ENCODE peak calls at places on chromosome 1, in nine cellular contexts. H is IMR-90; X is sigmoid colon; I is CD8-positive, alpha-beta T cell; J is pancreas; A is mammary epithelial cell; U is endothelial cell of umbilical vein; M is OCI-LY7; Y is PC-9. Z is an unnamed sample. For H3K4me1, the result is how much of the 10 kb centered on the place peaks cover.

GRCh38 chr1:68327414-68327813 is 95.1 kb upstream of the WLS start:
- DNase-seq in H (peak), X (no peak), I (no peak), J (no peak), A (peak), U (peak), M (no peak), Y (no peak), Z (no peak)

GRCh38 chr1:207838156-207839082 is 72.5 kb downstream of the CD34 start:
- DNase-seq in H (no peak), X (peak), I (no peak), J (no peak), A (no peak), U (no peak), M (no peak), Y (no peak), Z (no peak)

GRCh38 chr1:88022507-88022906 is 661.6 kb upstream of the PKN2 start:
- DNase-seq in H (no peak), X (no peak), I (no peak), J (no peak), A (no peak), U (no peak), M (no peak), Y (no peak), Z (no peak)

GRCh38 chr1:8625480-8625879 is 192.0 kb downstream of the RERE start:
- DNase-seq in H (no peak), X (no peak), I (no peak), J (no peak), A (no peak), U (no peak), M (no peak), Y (no peak), Z (no peak)

GRCh38 chr1:200302192-200302892 is 107.5 kb downstream of the ZNF281 start:
- DNase-seq in H (peak), X (no peak), I (peak), J (peak), A (peak), U (peak), M (peak), Y (peak), Z (peak)

GRCh38 chr1:2541619-2542246 is 11.7 kb upstream of the HES5 start:
- DNase-seq in H (no peak), X (no peak), I (no peak), J (no peak), A (no peak), U (no peak), M (no peak), Y (peak), Z (no peak)

GRCh38 chr1:16122916-16123315 is 33.0 kb downstream of the EPHA2 start:
- DNase-seq in H (peak), X (peak), I (peak), J (no peak), A (peak), U (no peak), M (no peak), Y (no peak), Z (no peak)

GRCh38 chr1:111826278-111826677 is 70.6 kb downstream of the DDX20 start:
- DNase-seq in H (no peak), X (no peak), I (no peak), J (no peak), A (no peak), U (no peak), M (no peak), Y (no peak), Z (no peak)

GRCh38 chr1:77832889-77833288 is 53.4 kb downstream of the MIGA1 start:
- DNase-seq in H (peak), X (no peak), I (no peak), J (no peak), A (peak), U (peak), M (no peak), Y (no peak), Z (no peak)

GRCh38 chr1:53617382-53618217 is 121.4 kb downstream of the GLIS1 start:
- DNase-seq in H (peak), X (peak), I (no peak), J (peak), A (no peak), U (no peak), M (no peak), Y (no peak), Z (no peak)

GRCh38 chr1:203796223-203796747 is 862 bp downstream of the ZBED6 start:
- DNase-seq in H (peak), X (no peak), I (peak), J (peak), A (peak), U (peak), M (no peak), Y (peak), Z (no peak)

GRCh38 chr1:202084791-202085681 is 37.7 kb upstream of the GPR37L1 start:
- DNase-seq in H (no peak), X (no peak), I (no peak), J (no peak), A (peak), U (no peak), M (no peak), Y (peak), Z (peak)

GRCh38 chr1:3529099-3529729 is 74.7 kb downstream of the ARHGEF16 start:
- DNase-seq in H (no peak), X (no peak), I (no peak), J (peak), A (no peak), U (no peak), M (no peak), Y (no peak), Z (no peak)

GRCh38 chr1:115457295-115457694 is 119.2 kb upstream of the NGF start:
- DNase-seq in H (no peak), X (no peak), I (no peak), J (no peak), A (no peak), U (no peak), M (no peak), Y (no peak), Z (no peak)

GRCh38 chr1:226405411-226405988 is 2.4 kb downstream of the PARP1 start:
- DNase-seq in H (no peak), X (no peak), I (peak), J (no peak), A (no peak), U (no peak), M (peak), Y (no peak), Z (no peak)

GRCh38 chr1:226404904-226405222 is 3.0 kb downstream of the PARP1 start:
- DNase-seq in H (no peak), X (no peak), I (no peak), J (no peak), A (no peak), U (no peak), M (no peak), Y (no peak), Z (no peak)

GRCh38 chr1:226407497-226408284 is at the start of gene PARP1:
- DNase-seq in H (peak), X (peak), I (peak), J (peak), A (peak), U (peak), M (peak), Y (peak), Z (peak)

GRCh38 chr1:226407199-226407496 is 745 bp downstream of the PARP1 start:
- DNase-seq in H (no peak), X (no peak), I (no peak), J (no peak), A (no peak), U (no peak), M (no peak), Y (no peak), Z (no peak)

DNA sequence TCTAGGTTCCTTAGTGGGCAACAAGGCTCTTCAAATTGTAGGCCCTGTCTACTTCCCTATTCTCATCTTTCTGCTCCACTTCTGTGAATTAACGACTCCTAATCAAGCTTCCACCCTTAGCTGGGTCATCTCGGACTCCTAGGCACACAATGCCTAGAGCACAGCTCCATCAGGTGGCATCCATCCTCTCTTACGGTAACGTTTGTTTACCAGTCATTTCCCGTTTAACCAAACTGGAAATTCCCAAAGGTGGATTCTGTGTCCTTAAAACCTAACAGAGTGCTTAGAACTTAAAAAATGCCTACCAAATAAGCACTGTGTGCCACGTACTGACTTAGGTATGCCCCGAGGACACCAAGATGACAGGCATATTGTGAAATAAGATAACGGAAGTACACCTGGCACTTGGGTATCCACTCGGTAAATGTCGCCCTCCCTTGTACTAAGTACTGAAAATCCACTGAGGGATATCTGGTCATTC is 1.5 kb downstream of the PARP1 start:
- DNase-seq in H (peak), X (no peak), I (no peak), J (no peak), A (peak), U (no peak), M (peak), Y (peak), Z (no peak)
- TF ChIP-seq CTCF in H (no peak), X (no peak), I (no peak), J (no peak), A (no peak), U (no peak), M (peak), Y (no peak), Z (no peak)

GRCh38 chr1:58902830-58903229 is 119.0 kb upstream of the JUN start:
- DNase-seq in H (no peak), X (no peak), I (no peak), J (no peak), A (no peak), U (no peak), M (no peak), Y (no peak), Z (no peak)

GRCh38 chr1:58905126-58905490 is 121.3 kb upstream of the JUN start:
- DNase-seq in H (no peak), X (no peak), I (no peak), J (no peak), A (no peak), U (peak), M (no peak), Y (no peak), Z (no peak)

GRCh38 chr1:58905628-58906256 is 121.9 kb upstream of the JUN start:
- DNase-seq in H (no peak), X (no peak), I (no peak), J (no peak), A (peak), U (no peak), M (no peak), Y (no peak), Z (no peak)

GRCh38 chr1:58904299-58905125 is 120.7 kb upstream of the JUN start:
- DNase-seq in H (no peak), X (no peak), I (no peak), J (no peak), A (no peak), U (no peak), M (no peak), Y (no peak), Z (no peak)

GRCh38 chr1:58903450-58904298 is 119.8 kb upstream of the JUN start:
- DNase-seq in H (peak), X (peak), I (peak), J (peak), A (peak), U (peak), M (no peak), Y (peak), Z (peak)
- H3K4me1 ChIP-seq in H (under half), X (under half), I (under half), J (under half), A (under half), U (under half), M (under half), Y (half or more), Z (under half)

GRCh38 chr1:173454966-173455524 is 22.1 kb upstream of the PRDX6 start:
- DNase-seq in H (no peak), X (no peak), I (no peak), J (no peak), A (no peak), U (no peak), M (no peak), Y (no peak), Z (no peak)
- TF ChIP-seq CTCF in H (no peak), X (no peak), I (no peak), J (no peak), A (no peak), U (no peak), M (no peak), Y (no peak), Z (no peak)

DNA sequence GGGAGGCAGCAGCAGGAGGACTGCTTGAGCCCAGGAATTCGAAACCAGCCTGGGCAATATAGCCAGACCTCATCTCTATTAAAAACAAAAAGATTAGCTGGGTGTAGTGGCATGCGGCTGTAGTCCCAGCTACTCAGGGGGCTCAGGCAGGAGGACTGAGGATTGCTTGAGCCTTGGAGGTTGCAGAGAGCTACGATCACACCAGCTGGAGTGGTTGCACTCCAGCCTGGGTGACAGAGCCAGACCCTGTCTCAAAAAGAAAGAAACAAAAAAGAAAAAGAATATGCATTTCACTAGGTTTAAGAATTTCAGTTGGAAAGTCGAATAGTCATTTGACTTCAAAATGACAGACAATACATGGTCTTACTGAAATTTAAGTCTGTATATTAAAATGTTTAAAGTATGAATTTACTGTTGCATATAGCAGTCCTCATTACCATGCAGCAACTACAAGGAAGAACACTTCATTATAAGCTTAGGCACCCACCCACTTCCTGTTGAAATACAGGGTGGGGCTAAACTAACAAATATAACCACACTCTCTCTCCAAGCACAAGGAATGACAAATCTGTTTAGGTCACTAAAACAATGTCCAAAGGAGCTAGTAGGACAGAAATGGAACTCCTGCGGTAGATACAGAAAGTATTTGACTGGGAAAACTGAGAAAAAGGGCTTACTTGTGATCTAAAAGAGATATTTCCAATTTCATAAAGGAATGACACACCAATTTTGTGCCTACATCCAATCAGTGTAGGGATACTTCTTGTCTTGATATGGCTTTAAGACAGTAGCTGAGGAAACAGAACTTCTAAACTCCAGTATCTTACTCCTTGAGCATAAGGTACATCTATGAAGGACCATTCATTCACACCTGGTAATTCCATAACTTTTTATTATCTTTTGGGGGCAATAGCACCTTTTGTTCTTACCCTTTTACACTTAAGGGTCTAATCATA is 44.1 kb downstream of the GPR3 start:
- DNase-seq in H (peak), X (no peak), I (no peak), J (no peak), A (peak), U (peak), M (peak), Y (peak), Z (no peak)
- H3K4me1 ChIP-seq in H (under half), X (under half), I (half or more), J (under half), A (under half), U (under half), M (half or more), Y (under half), Z (under half)

DNA sequence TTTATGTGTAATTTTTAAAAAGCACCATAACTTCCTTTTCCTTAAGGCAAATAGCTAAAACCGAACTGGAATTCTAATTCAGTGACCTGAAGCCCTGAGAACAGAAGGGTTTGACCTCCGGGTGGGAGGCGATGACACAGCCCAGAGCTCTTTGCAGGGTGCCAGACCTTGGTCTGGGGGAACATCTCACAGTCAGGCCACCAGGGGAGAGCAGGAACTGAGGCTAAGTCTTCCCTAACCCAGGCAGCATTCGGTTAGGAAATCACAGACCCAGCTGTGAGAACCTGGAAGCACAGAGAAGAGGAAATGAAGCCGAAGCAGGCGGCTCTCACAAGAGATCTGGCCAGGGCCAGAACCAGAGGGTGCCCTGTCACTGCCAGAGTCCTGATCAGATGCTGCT is 444.8 kb downstream of the TTLL7 start:
- DNase-seq in H (no peak), X (peak), I (no peak), J (no peak), A (no peak), U (no peak), M (no peak), Y (no peak), Z (no peak)
- TF ChIP-seq CTCF in H (no peak), X (no peak), I (no peak), J (no peak), A (no peak), U (no peak), M (no peak), Y (no peak), Z (no peak)

GRCh38 chr1:51509773-51510172 is 9.3 kb downstream of the EPS15 start:
- DNase-seq in H (no peak), X (no peak), I (no peak), J (no peak), A (no peak), U (no peak), M (no peak), Y (no peak), Z (no peak)
- H3K4me1 ChIP-seq in H (under half), X (under half), I (under half), J (under half), A (under half), U (under half), M (half or more), Y (under half), Z (under half)

DNA sequence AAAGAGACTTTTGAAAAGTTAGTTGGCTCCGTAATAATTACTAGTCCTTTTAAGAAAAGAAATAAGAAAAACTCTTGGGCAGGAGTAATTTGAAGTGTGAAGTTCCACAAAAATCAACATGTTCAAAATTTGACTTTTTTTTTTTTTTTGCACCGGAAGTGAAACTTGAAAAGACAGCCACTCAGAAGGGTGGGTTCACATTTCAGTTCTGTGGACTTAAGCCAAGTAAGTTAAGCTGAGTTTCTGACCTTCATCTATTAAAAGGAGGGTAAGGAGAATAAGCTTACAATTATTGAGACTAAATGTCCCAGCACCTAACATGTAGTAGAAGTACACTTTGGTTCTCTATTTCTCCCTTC is 11.0 kb downstream of the RO60 start:
- DNase-seq in H (no peak), X (no peak), I (no peak), J (no peak), A (no peak), U (no peak), M (peak), Y (no peak), Z (no peak)
- TF ChIP-seq CTCF in H (no peak), X (no peak), I (no peak), J (no peak), A (no peak), U (no peak), M (peak), Y (no peak), Z (no peak)

GRCh38 chr1:224851210-224851849 is 78.1 kb upstream of the DNAH14 start:
- DNase-seq in H (peak), X (no peak), I (peak), J (peak), A (peak), U (peak), M (peak), Y (peak), Z (peak)
- H3K4me1 ChIP-seq in H (under half), X (under half), I (under half), J (under half), A (under half), U (under half), M (under half), Y (under half), Z (under half)

DNA sequence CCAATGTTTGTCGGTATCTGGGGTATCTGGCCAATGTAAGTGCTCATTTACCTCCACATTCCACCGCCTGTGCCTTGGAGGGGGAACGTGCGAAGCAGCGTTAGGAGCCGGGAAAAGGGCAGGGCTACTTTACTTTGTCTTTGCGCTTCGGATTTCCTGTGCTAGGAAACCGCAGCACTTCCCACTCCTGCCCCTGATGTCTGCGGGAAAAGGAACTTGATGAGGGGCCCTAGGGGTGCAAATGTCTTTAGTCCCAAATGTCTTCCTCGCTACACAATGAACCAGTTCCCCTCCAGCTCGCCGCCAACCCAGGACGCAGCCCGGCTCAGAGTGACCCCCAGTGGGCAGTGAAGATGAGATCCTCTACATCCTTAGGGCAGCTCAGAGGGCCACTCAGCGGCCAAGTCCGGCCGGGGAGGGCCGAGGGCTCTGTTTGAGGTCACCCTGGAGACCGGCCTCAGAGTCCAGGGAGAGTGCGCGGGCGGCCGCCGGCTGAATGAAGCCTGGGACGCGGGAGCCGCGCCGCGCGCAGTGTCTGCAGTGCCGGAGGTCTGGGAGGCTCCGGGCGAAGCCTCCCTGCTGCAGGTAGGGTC is at the start of gene DYNLT5:
- DNase-seq in H (peak), X (peak), I (no peak), J (peak), A (no peak), U (peak), M (no peak), Y (no peak), Z (no peak)
- TF ChIP-seq CTCF in H (peak), X (no peak), I (no peak), J (no peak), A (no peak), U (peak), M (no peak), Y (no peak), Z (no peak)

DNA sequence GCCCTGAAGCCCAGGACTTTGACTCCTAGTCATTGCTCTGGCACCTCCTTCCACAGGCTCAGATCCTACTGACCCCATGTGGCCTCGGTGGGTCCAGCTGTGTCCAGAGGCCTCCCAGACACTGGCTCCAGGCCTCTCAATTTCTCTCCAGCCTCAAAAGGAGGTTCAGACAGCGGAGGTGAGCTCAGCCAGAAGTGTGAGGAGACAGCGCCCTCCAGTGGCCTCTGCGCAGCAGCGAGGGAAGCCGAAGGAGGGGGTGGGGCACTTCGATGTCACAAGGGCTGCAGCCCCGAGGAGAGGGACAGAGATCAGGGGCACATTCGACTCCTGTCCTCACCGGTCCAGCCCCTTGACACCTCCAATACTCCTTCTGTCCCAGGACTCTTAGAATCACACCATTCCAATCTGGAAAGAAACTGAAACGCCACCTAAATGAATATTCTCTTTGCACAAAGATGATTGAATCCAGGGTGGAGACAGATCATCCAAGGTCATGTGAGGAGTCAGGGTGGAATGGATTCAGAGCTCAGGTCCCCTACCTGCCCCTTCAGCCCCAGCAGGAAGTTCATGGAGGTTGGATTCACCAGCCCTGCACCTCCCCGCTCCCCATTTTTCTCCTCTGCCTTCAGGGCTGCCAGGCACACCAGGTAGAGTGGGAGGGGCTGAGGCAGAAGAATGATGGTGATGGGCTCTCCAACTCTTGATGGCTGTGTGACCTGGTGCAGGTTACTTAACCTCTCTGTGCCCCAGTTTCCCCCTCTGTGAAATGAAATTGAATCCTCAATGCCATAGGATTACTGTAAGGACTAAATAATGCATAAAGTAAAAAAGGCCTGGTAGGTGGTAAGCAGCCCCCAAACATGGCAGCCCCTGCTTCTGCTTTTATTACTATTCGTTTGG is 34.8 kb upstream of the ZBTB40 start:
- DNase-seq in H (peak), X (no peak), I (peak), J (peak), A (peak), U (peak), M (peak), Y (peak), Z (peak)
- H3K4me1 ChIP-seq in H (under half), X (under half), I (under half), J (under half), A (under half), U (under half), M (under half), Y (under half), Z (half or more)

Z was measured in Caco-2.